ENCODE peak calls at places on chromosomes 3 and 15, in five cellular contexts. A is stimulated activated CD4-positive, alpha-beta T cell treated with anti-CD3 and anti-CD28 coated beads, Interleukin-4, amount 100 ng/mL, for 48 hours; B is astrocyte; V is EL; M is GM20000. J is an unnamed sample.
A peak's percentile ranks its signal among the peaks of the same experiment; 100 is the strongest.

GRCh38 chr3:177615015-177615414 is 417.7 kb upstream of the TBL1XR1 start:
- DNase-seq in A (no peak), B (peak; percentile 99), V (peak; percentile 70), M (no peak), J (no peak)

GRCh38 chr15:101066501-101067408 is 147.6 kb downstream of the LRRK1 start:
- DNase-seq in A (no peak), B (no peak), V (no peak), M (no peak), J (no peak)

GRCh38 chr3:187518616-187519015 is 150.4 kb downstream of the RTP4 start:
- DNase-seq in A (no peak), B (no peak), V (no peak), M (no peak), J (peak; percentile 75)

GRCh38 chr15:68277605-68278344 is at the start of gene FEM1B:
- DNase-seq in A (peak; percentile 82), B (peak; percentile 89), V (peak; percentile 91), M (peak; percentile 93), J (peak; percentile 96)

GRCh38 chr3:133106169-133106568 is 68.0 kb downstream of the TMEM108 start:
- DNase-seq in A (no peak), B (no peak), V (no peak), M (no peak), J (no peak)

GRCh38 chr3:186679151-186679550 is 13.3 kb downstream of the HRG start:
- DNase-seq in A (no peak), B (no peak), V (no peak), M (no peak), J (no peak)

GRCh38 chr3:60856299-60857046 is 394.8 kb downstream of the FHIT start:
- DNase-seq in A (no peak), B (no peak), V (no peak), M (no peak), J (no peak)

GRCh38 chr3:170703121-170703588 is 117.3 kb upstream of the SLC7A14 start:
- DNase-seq in A (no peak), B (peak; percentile 93), V (peak; percentile 89), M (no peak), J (no peak)

GRCh38 chr3:171225101-171225674 is 198.7 kb upstream of the SLC2A2 start:
- DNase-seq in A (no peak), B (no peak), V (no peak), M (no peak), J (no peak)

GRCh38 chr15:65903296-65904073 is 34.2 kb downstream of the RAB11A start:
- DNase-seq in A (no peak), B (peak; percentile 21), V (peak; percentile 78), M (no peak), J (peak; percentile 71)

GRCh38 chr15:55970286-55970685 is 23.1 kb downstream of the NEDD4 start:
- DNase-seq in A (no peak), B (no peak), V (no peak), M (no peak), J (no peak)

GRCh38 chr3:54857343-54857742 is 70.5 kb downstream of the LRTM1 start:
- DNase-seq in A (no peak), B (no peak), V (peak; percentile 51), M (no peak), J (no peak)

GRCh38 chr3:60979861-60980739 is 271.2 kb downstream of the FHIT start:
- DNase-seq in A (no peak), B (peak; percentile 64), V (no peak), M (no peak), J (no peak)

J was measured in Karpas-422.